ENCODE peak calls at places on chromosome 22, in seven cellular contexts. X is sigmoid colon; G is CD8-positive, alpha-beta memory T cell; E is PC-9; Q is T-helper 9 cell; S is ACHN; B is neural crest cell. K is an unnamed sample.
A peak's percentile ranks its signal among the peaks of the same experiment; 100 is the strongest.

GRCh38 chr22:33443688-33444087 is 385.5 kb upstream of the SYN3 start:
- DNase-seq in B (no peak), E (no peak), Q (no peak), S (no peak), G (no peak), X (no peak), K (no peak)

GRCh38 chr22:40418366-40419201 is 48.2 kb downstream of the SGSM3 start:
- DNase-seq in X (peak; percentile 86), S (no peak), E (no peak), G (peak; percentile 13), B (no peak), Q (no peak), K (no peak)

GRCh38 chr22:20380486-20380885 is 13.5 kb upstream of the ZNF74 start:
- DNase-seq in Q (no peak), B (no peak), G (no peak), X (no peak), S (no peak), E (no peak), K (no peak)

GRCh38 chr22:45934659-45935341 is 42.2 kb downstream of the WNT7B start:
- DNase-seq in S (peak; percentile 61), B (no peak), Q (no peak), X (no peak), E (peak; percentile 84), G (no peak), K (peak; percentile 55)

GRCh38 chr22:48380016-48380665 is 1447.5 kb downstream of the BRD1 start:
- DNase-seq in S (no peak), X (peak; percentile 26), G (no peak), Q (no peak), E (no peak), B (no peak), K (no peak)

GRCh38 chr22:27473533-27473932 is 328.0 kb downstream of the MN1 start:
- DNase-seq in Q (no peak), S (peak; percentile 96), B (no peak), G (no peak), E (peak; percentile 12), X (no peak), K (no peak)

GRCh38 chr22:38870791-38871359 is 1.1 kb downstream of the CBX6 start:
- DNase-seq in G (no peak), E (no peak), B (no peak), S (no peak), Q (no peak), X (no peak), K (no peak)

GRCh38 chr22:36350751-36351594 is 36.8 kb downstream of the MYH9 start:
- DNase-seq in E (no peak), G (no peak), X (no peak), Q (no peak), S (peak; percentile 67), B (no peak), K (no peak)

GRCh38 chr22:30892731-30893221 is 75.8 kb downstream of the MORC2 start:
- DNase-seq in S (no peak), G (no peak), Q (no peak), X (no peak), E (no peak), B (no peak), K (no peak)

GRCh38 chr22:27241430-27242110 is 560.0 kb downstream of the MN1 start:
- DNase-seq in E (no peak), S (peak; percentile 43), B (no peak), G (no peak), Q (no peak), X (no peak), K (no peak)

GRCh38 chr22:18048441-18048898 is 24.1 kb upstream of the MICAL3 start:
- DNase-seq in G (no peak), B (no peak), Q (no peak), X (peak; percentile 77), E (no peak), S (no peak), K (no peak)

GRCh38 chr22:36860438-36860820 is 377 bp upstream of the NCF4 start:
- DNase-seq in G (no peak), E (no peak), Q (no peak), X (no peak), S (no peak), B (no peak), K (no peak)

GRCh38 chr22:45584121-45584570 is 81.5 kb downstream of the FBLN1 start:
- DNase-seq in Q (no peak), G (no peak), S (no peak), B (no peak), E (no peak), X (no peak), K (no peak)

GRCh38 chr22:44116755-44117684 is 63.7 kb upstream of the PARVG start:
- DNase-seq in B (no peak), X (peak; percentile 52), Q (no peak), S (no peak), E (no peak), G (no peak), K (no peak)

GRCh38 chr22:42430486-42431125 is 1.6 kb downstream of the NFAM1 start:
- DNase-seq in B (no peak), Q (no peak), X (no peak), S (no peak), G (no peak), E (no peak), K (no peak)

GRCh38 chr22:35761037-35761436 is 43.4 kb downstream of the APOL5 start:
- DNase-seq in S (peak; percentile 24), E (no peak), G (no peak), B (no peak), X (no peak), Q (no peak), K (no peak)

GRCh38 chr22:38238519-38239051 is 34.2 kb downstream of the TMEM184B start:
- DNase-seq in Q (no peak), X (peak; percentile 83), S (no peak), G (no peak), B (no peak), E (no peak), K (no peak)

GRCh38 chr22:50531546-50532352 is 1.9 kb upstream of the TYMP start:
- DNase-seq in E (peak; percentile 76), G (peak; percentile 49), Q (peak; percentile 51), X (peak; percentile 92), S (peak; percentile 62), B (peak; percentile 35), K (no peak)

GRCh38 chr22:50706481-50707125 is 31.4 kb upstream of the ACR start:
- DNase-seq in X (peak; percentile 50), S (no peak), B (no peak), G (no peak), E (no peak), Q (no peak), K (no peak)

GRCh38 chr22:21754523-21755128 is 19.0 kb upstream of the YPEL1 start:
- DNase-seq in X (peak; percentile 68), E (no peak), Q (no peak), G (no peak), B (no peak), S (no peak), K (no peak)

K was measured in HFF-Myc.